ENCODE peak calls at places on chromosomes 1 and 21, in seven cellular contexts. J is SJSA1, H is fibroblast of lung, M is astrocyte, V is uterus, I is aorta, R is spleen. U is an unnamed sample.
A peak's percentile ranks its signal among the peaks of the same experiment; 100 is the strongest.

GRCh38 chr1:1827456-1827855 is 49.2 kb upstream of the NADK start:
- DNase-seq in J (no peak), H (no peak), M (no peak), V (no peak), I (no peak), R (no peak), U (no peak)

GRCh38 chr1:27861436-27861835 is 10.9 kb upstream of the THEMIS2 start:
- DNase-seq in J (no peak), H (no peak), M (no peak), V (no peak), I (no peak), R (no peak), U (no peak)

GRCh38 chr1:221335161-221336101 is 406.5 kb downstream of the DUSP10 start:
- DNase-seq in J (peak; percentile 97), H (peak; percentile 84), M (peak; percentile 93), V (peak; percentile 55), I (peak; percentile 45), R (no peak), U (peak; percentile 84)

GRCh38 chr1:74964508-74964907 is 169.7 kb upstream of the LHX8 start:
- DNase-seq in J (peak; percentile 4), H (no peak), M (no peak), V (no peak), I (no peak), R (no peak), U (no peak)

GRCh38 chr1:25004355-25004754 is 74.3 kb upstream of the RUNX3 start:
- DNase-seq in J (no peak), H (no peak), M (no peak), V (no peak), I (no peak), R (no peak), U (no peak)

GRCh38 chr1:159092398-159092760 is 15.8 kb upstream of the AIM2 start:
- DNase-seq in J (no peak), H (no peak), M (no peak), V (no peak), I (no peak), R (no peak), U (no peak)

GRCh38 chr1:37795340-37796110 is 1.9 kb downstream of the MANEAL start:
- DNase-seq in J (peak; percentile 35), H (peak; percentile 44), M (peak; percentile 27), V (no peak), I (peak; percentile 58), R (peak; percentile 80), U (no peak)

GRCh38 chr21:34687065-34687464 is 18.3 kb downstream of the CLIC6 start:
- DNase-seq in J (no peak), H (no peak), M (no peak), V (no peak), I (no peak), R (no peak), U (no peak)

GRCh38 chr1:22176258-22176657 is 33.4 kb upstream of the WNT4 start:
- DNase-seq in J (no peak), H (no peak), M (no peak), V (no peak), I (no peak), R (peak; percentile 40), U (no peak)

GRCh38 chr1:159214149-159214760 is 9.6 kb downstream of the ACKR1 start:
- DNase-seq in J (peak; percentile 24), H (peak; percentile 35), M (peak; percentile 7), V (peak; percentile 30), I (no peak), R (peak; percentile 68), U (peak; percentile 65)

GRCh38 chr1:172746091-172746949 is 87.4 kb downstream of the FASLG start:
- DNase-seq in J (peak; percentile 88), H (peak; percentile 99), M (peak; percentile 100), V (no peak), I (no peak), R (no peak), U (peak; percentile 14)

GRCh38 chr21:44331650-44332306 is 7.4 kb downstream of the CFAP410 start:
- DNase-seq in J (no peak), H (no peak), M (no peak), V (no peak), I (no peak), R (no peak), U (no peak)

GRCh38 chr21:42319368-42319767 is 4.2 kb upstream of the TFF3 start:
- DNase-seq in J (peak; percentile 28), H (no peak), M (no peak), V (peak; percentile 0), I (no peak), R (peak; percentile 89), U (no peak)

GRCh38 chr1:212313616-212314015 is 28.4 kb downstream of the PPP2R5A start:
- DNase-seq in J (peak; percentile 5), H (peak; percentile 50), M (peak; percentile 79), V (no peak), I (no peak), R (no peak), U (no peak)

GRCh38 chr21:26388731-26389231 is 184.3 kb downstream of the CYYR1 start:
- DNase-seq in J (peak; percentile 50), H (peak; percentile 29), M (peak; percentile 33), V (no peak), I (no peak), R (no peak), U (no peak)

GRCh38 chr21:41169701-41170100 is 1.7 kb downstream of the BACE2 start:
- DNase-seq in J (no peak), H (no peak), M (peak; percentile 32), V (no peak), I (no peak), R (no peak), U (no peak)

GRCh38 chr1:11960276-11960675 is 20.0 kb upstream of the MFN2 start:
- DNase-seq in J (no peak), H (no peak), M (no peak), V (no peak), I (no peak), R (no peak), U (no peak)

GRCh38 chr21:36325373-36326010 is 5.5 kb downstream of the MORC3 start:
- DNase-seq in J (no peak), H (no peak), M (peak; percentile 59), V (no peak), I (no peak), R (no peak), U (no peak)

GRCh38 chr1:20255666-20256065 is 35.0 kb upstream of the VWA5B1 start:
- DNase-seq in J (peak; percentile 81), H (peak; percentile 82), M (peak; percentile 76), V (no peak), I (no peak), R (no peak), U (no peak)

GRCh38 chr1:210531475-210532222 is 202.9 kb downstream of the HHAT start:
- DNase-seq in J (no peak), H (no peak), M (no peak), V (no peak), I (no peak), R (no peak), U (no peak)

GRCh38 chr1:238252033-238252802 is 361.5 kb upstream of the ZP4 start:
- DNase-seq in J (peak; percentile 9), H (peak; percentile 39), M (peak; percentile 43), V (peak; percentile 14), I (peak; percentile 50), R (no peak), U (peak; percentile 45)

GRCh38 chr1:24905979-24906720 is 23.9 kb downstream of the RUNX3 start:
- DNase-seq in J (no peak), H (no peak), M (no peak), V (no peak), I (peak; percentile 29), R (peak; percentile 64), U (no peak)

GRCh38 chr1:3657578-3658230 is 5.4 kb downstream of the TP73 start:
- DNase-seq in J (no peak), H (no peak), M (no peak), V (no peak), I (peak; percentile 26), R (peak; percentile 64), U (no peak)

GRCh38 chr1:153533689-153534201 is 2.0 kb downstream of the S100A6 start:
- DNase-seq in J (peak; percentile 90), H (peak; percentile 87), M (peak; percentile 90), V (peak; percentile 91), I (peak; percentile 85), R (peak; percentile 70), U (no peak)

GRCh38 chr1:5943373-5944068 is 48.7 kb downstream of the NPHP4 start:
- DNase-seq in J (no peak), H (no peak), M (no peak), V (no peak), I (no peak), R (no peak), U (no peak)

DNA sequence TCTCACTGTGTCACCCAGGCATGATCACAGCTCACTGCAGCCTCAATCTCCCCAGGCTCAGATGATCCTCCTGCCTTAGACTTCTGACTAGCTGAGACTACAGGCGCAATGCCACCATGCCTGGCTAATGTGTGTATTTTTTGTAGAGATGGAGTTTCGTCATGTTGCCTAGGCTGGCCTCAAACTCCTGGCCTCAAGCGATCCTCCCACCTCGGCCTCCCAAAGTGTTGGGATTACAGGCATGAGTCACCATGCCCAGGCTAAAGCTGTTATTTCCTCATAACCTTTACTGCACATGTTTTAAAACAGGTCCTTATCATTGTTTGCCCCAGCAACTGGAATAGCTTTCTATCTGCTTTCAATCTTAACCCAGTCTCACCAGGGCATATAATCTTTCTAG is 2.9 kb downstream of the SARS1 start:
- DNase-seq in J (no peak), H (no peak), M (no peak), V (no peak), I (no peak), R (no peak), U (no peak)
- H3K4me3 ChIP-seq in J (no peak overlapping the region), H (no peak overlapping the region), M (no peak overlapping the region), V (no peak overlapping the region), I (no peak overlapping the region), R (no peak overlapping the region), U (no peak overlapping the region)

GRCh38 chr1:168135982-168136708 is 585 bp downstream of the GPR161 start:
- DNase-seq in J (peak; percentile 43), H (peak; percentile 40), M (no peak), V (peak; percentile 34), I (peak; percentile 59), R (peak; percentile 78), U (peak; percentile 82)

GRCh38 chr1:168134132-168135041 is 2.3 kb downstream of the GPR161 start:
- DNase-seq in J (no peak), H (no peak), M (no peak), V (no peak), I (no peak), R (no peak), U (no peak)

GRCh38 chr1:168137515-168137821 is 738 bp upstream of the GPR161 start:
- DNase-seq in J (no peak), H (no peak), M (no peak), V (no peak), I (no peak), R (no peak), U (no peak)

GRCh38 chr1:168136709-168137514 is at the start of gene GPR161:
- DNase-seq in J (peak; percentile 64), H (peak; percentile 38), M (peak; percentile 32), V (peak; percentile 73), I (peak; percentile 71), R (peak; percentile 87), U (peak; percentile 62)

GRCh38 chr1:168135116-168135981 is 1.4 kb downstream of the GPR161 start:
- DNase-seq in J (peak; percentile 11), H (no peak), M (no peak), V (no peak), I (no peak), R (no peak), U (peak; percentile 40)
- H3K4me3 ChIP-seq in J (peak overlapping the region; percentile 88), H (peak overlapping the region; percentile 72), M (peak overlapping the region; percentile 81), V (peak overlapping the region; percentile 85), I (peak overlapping the region; percentile 61), R (peak overlapping the region; percentile 82), U (peak overlapping the region; percentile 72)

GRCh38 chr1:65422241-65423203 is 2.1 kb downstream of the LEPR start:
- DNase-seq in J (no peak), H (peak; percentile 49), M (peak; percentile 91), V (no peak), I (no peak), R (no peak), U (no peak)
- H3K4me3 ChIP-seq in J (peak overlapping the region; percentile 99), H (peak overlapping the region; percentile 62), M (peak overlapping the region; percentile 95), V (peak overlapping the region; percentile 87), I (no peak overlapping the region), R (peak overlapping the region; percentile 93), U (peak overlapping the region; percentile 86)

GRCh38 chr1:155133799-155134281 is 1.8 kb upstream of the SLC50A1 start:
- DNase-seq in J (no peak), H (no peak), M (no peak), V (no peak), I (no peak), R (peak; percentile 71), U (no peak)
- H3K4me3 ChIP-seq in J (no peak overlapping the region), H (no peak overlapping the region), M (no peak overlapping the region), V (no peak overlapping the region), I (no peak overlapping the region), R (no peak overlapping the region), U (peak overlapping the region; percentile 5)

U was measured in Caco-2.